ENCODE peak calls at places on chromosomes 2 and 18, in six cellular contexts. S, V, E, D, H and X are unnamed samples.

GRCh38 chr2:143426296-143426695 is 297.1 kb downstream of the ARHGAP15 start:
- DNase-seq in S (peak; percentile 78), V (no peak), E (no peak), D (no peak), H (peak; percentile 87), X (peak; percentile 51)

GRCh38 chr18:9506046-9506792 is 30.9 kb downstream of the RALBP1 start:
- DNase-seq in S (peak; percentile 53), V (peak; percentile 42), E (no peak), D (no peak), H (no peak), X (no peak)

GRCh38 chr18:2091937-2092336 is 479.4 kb downstream of the METTL4 start:
- DNase-seq in S (no peak), V (no peak), E (no peak), D (no peak), H (no peak), X (no peak)

GRCh38 chr18:28399781-28400362 is 222.9 kb upstream of the CDH2 start:
- DNase-seq in S (no peak), V (no peak), E (no peak), D (no peak), H (no peak), X (no peak)

GRCh38 chr2:28986429-28986828 is 5.3 kb downstream of the TOGARAM2 start:
- DNase-seq in S (no peak), V (peak; percentile 36), E (no peak), D (no peak), H (no peak), X (no peak)

GRCh38 chr2:85505551-85506238 is 33.3 kb upstream of the MAT2A start:
- DNase-seq in S (no peak), V (no peak), E (no peak), D (no peak), H (peak; percentile 22), X (no peak)

GRCh38 chr2:153077311-153077710 is 358.9 kb downstream of the ARL6IP6 start:
- DNase-seq in S (peak; percentile 56), V (no peak), E (no peak), D (no peak), H (no peak), X (peak; percentile 43)

GRCh38 chr18:63303562-63303961 is 16.0 kb downstream of the BCL2 start:
- DNase-seq in S (no peak), V (no peak), E (no peak), D (no peak), H (no peak), X (no peak)

GRCh38 chr2:39523308-39524044 is 86.4 kb upstream of the MAP4K3 start:
- DNase-seq in S (peak; percentile 91), V (no peak), E (no peak), D (no peak), H (peak; percentile 91), X (peak; percentile 90)

GRCh38 chr2:8332646-8333045 is 349.2 kb upstream of the ID2 start:
- DNase-seq in S (no peak), V (no peak), E (no peak), D (no peak), H (no peak), X (no peak)

GRCh38 chr18:45519881-45520280 is 95.4 kb upstream of the SLC14A2 start:
- DNase-seq in S (peak; percentile 61), V (no peak), E (no peak), D (no peak), H (peak; percentile 69), X (no peak)

GRCh38 chr2:18119883-18120282 is 241.4 kb downstream of the KCNS3 start:
- DNase-seq in S (peak; percentile 98), V (no peak), E (no peak), D (no peak), H (peak; percentile 66), X (no peak)

GRCh38 chr18:34158881-34159690 is 65.6 kb downstream of the NOL4 start:
- DNase-seq in S (peak; percentile 6), V (peak; percentile 83), E (peak; percentile 42), D (peak; percentile 56), H (peak; percentile 5), X (no peak)